ENCODE peak calls at places on chromosomes 13 and 19, in four cellular contexts. O is GF-D8, L is NCI-H524, J is left lung. F is an unnamed sample.

GRCh38 chr13:34044660-34045080 is 226.7 kb downstream of the RFC3 start:
- DNase-seq in O (no peak), L (no peak), J (no peak), F (no peak)

GRCh38 chr19:43634877-43635560 is 4.6 kb downstream of the CADM4 start:
- DNase-seq in L (no peak), J (no peak), O (no peak), F (no peak)

GRCh38 chr19:19403373-19403901 is 2.0 kb upstream of the GATAD2A start:
- DNase-seq in L (no peak), O (no peak), J (no peak), F (no peak)

GRCh38 chr13:104650426-104650825 is 1584.2 kb upstream of the SLC10A2 start:
- DNase-seq in O (no peak), J (no peak), L (no peak), F (no peak)

GRCh38 chr13:76822691-76823267 is 63.4 kb downstream of the KCTD12 start:
- DNase-seq in O (no peak), J (no peak), L (no peak), F (no peak)

GRCh38 chr19:51651216-51651846 is 4.7 kb upstream of the SIGLEC14 start:
- DNase-seq in L (no peak), J (peak), O (peak), F (no peak)

GRCh38 chr13:106350208-106350607 is 185.3 kb downstream of the EFNB2 start:
- DNase-seq in J (peak), O (no peak), L (no peak), F (no peak)

GRCh38 chr19:48813123-48813911 is 2.5 kb upstream of the BCAT2 start:
- DNase-seq in O (no peak), J (no peak), L (peak), F (no peak)

GRCh38 chr13:108200781-108201398 is 14.4 kb downstream of the LIG4 start:
- DNase-seq in L (no peak), O (no peak), J (no peak), F (no peak)

F was measured in progenitor cell of endocrine pancreas.